ENCODE peak calls at places on chromosomes 6 and 20, in eight cellular contexts. One of them, this sample, is unnamed.

GRCh38 chr20:24491043-24491756 is 21.8 kb downstream of the SYNDIG1 start:
- DNase-seq in EL: no peak
- DNase-seq in fibroblast of lung: peak
- DNase-seq in adrenal gland: no peak
- DNase-seq in GM12864: no peak
- DNase-seq in NCI-H2171 treated with DMSO at 0.1 percent for 48 hours: no peak
- DNase-seq in CD8-positive, alpha-beta T cell: no peak
- DNase-seq in activated naive CD8-positive, alpha-beta T cell treated with anti-CD3 and anti-CD28 coated beads, Interleukin-2, amount 50 U/mL, for 16 hours: no peak
- DNase-seq in this sample: no peak

GRCh38 chr20:17690144-17690543 is 8.1 kb upstream of the RRBP1 start:
- DNase-seq in EL: no peak
- DNase-seq in fibroblast of lung: no peak
- DNase-seq in adrenal gland: no peak
- DNase-seq in GM12864: no peak
- DNase-seq in NCI-H2171 treated with DMSO at 0.1 percent for 48 hours: no peak
- DNase-seq in CD8-positive, alpha-beta T cell: no peak
- DNase-seq in activated naive CD8-positive, alpha-beta T cell treated with anti-CD3 and anti-CD28 coated beads, Interleukin-2, amount 50 U/mL, for 16 hours: no peak
- DNase-seq in this sample: no peak

GRCh38 chr6:37323568-37323967 is 30.2 kb upstream of the RNF8 start:
- DNase-seq in EL: peak
- DNase-seq in fibroblast of lung: peak
- DNase-seq in adrenal gland: no peak
- DNase-seq in GM12864: no peak
- DNase-seq in NCI-H2171 treated with DMSO at 0.1 percent for 48 hours: peak
- DNase-seq in CD8-positive, alpha-beta T cell: no peak
- DNase-seq in activated naive CD8-positive, alpha-beta T cell treated with anti-CD3 and anti-CD28 coated beads, Interleukin-2, amount 50 U/mL, for 16 hours: no peak
- DNase-seq in this sample: no peak

GRCh38 chr6:152309648-152310047 is 327.5 kb downstream of the SYNE1 start:
- DNase-seq in EL: no peak
- DNase-seq in fibroblast of lung: peak
- DNase-seq in adrenal gland: no peak
- DNase-seq in GM12864: no peak
- DNase-seq in NCI-H2171 treated with DMSO at 0.1 percent for 48 hours: no peak
- DNase-seq in CD8-positive, alpha-beta T cell: peak
- DNase-seq in activated naive CD8-positive, alpha-beta T cell treated with anti-CD3 and anti-CD28 coated beads, Interleukin-2, amount 50 U/mL, for 16 hours: peak
- DNase-seq in this sample: no peak

GRCh38 chr6:159037746-159038290 is 7.0 kb downstream of the TAGAP start:
- DNase-seq in EL: no peak
- DNase-seq in fibroblast of lung: no peak
- DNase-seq in adrenal gland: no peak
- DNase-seq in GM12864: no peak
- DNase-seq in NCI-H2171 treated with DMSO at 0.1 percent for 48 hours: no peak
- DNase-seq in CD8-positive, alpha-beta T cell: no peak
- DNase-seq in activated naive CD8-positive, alpha-beta T cell treated with anti-CD3 and anti-CD28 coated beads, Interleukin-2, amount 50 U/mL, for 16 hours: no peak
- DNase-seq in this sample: no peak

GRCh38 chr6:50276771-50277261 is 227.1 kb upstream of the DEFB112 start:
- DNase-seq in EL: no peak
- DNase-seq in fibroblast of lung: no peak
- DNase-seq in adrenal gland: no peak
- DNase-seq in GM12864: no peak
- DNase-seq in NCI-H2171 treated with DMSO at 0.1 percent for 48 hours: no peak
- DNase-seq in CD8-positive, alpha-beta T cell: no peak
- DNase-seq in activated naive CD8-positive, alpha-beta T cell treated with anti-CD3 and anti-CD28 coated beads, Interleukin-2, amount 50 U/mL, for 16 hours: no peak
- DNase-seq in this sample: no peak

GRCh38 chr6:165110871-165111270 is 198.5 kb downstream of the C6orf118 start:
- DNase-seq in EL: no peak
- DNase-seq in fibroblast of lung: peak
- DNase-seq in adrenal gland: no peak
- DNase-seq in GM12864: no peak
- DNase-seq in NCI-H2171 treated with DMSO at 0.1 percent for 48 hours: no peak
- DNase-seq in CD8-positive, alpha-beta T cell: no peak
- DNase-seq in activated naive CD8-positive, alpha-beta T cell treated with anti-CD3 and anti-CD28 coated beads, Interleukin-2, amount 50 U/mL, for 16 hours: no peak
- DNase-seq in this sample: no peak

GRCh38 chr20:12455152-12455551 is 537.5 kb downstream of the BTBD3 start:
- DNase-seq in EL: no peak
- DNase-seq in fibroblast of lung: no peak
- DNase-seq in adrenal gland: no peak
- DNase-seq in GM12864: no peak
- DNase-seq in NCI-H2171 treated with DMSO at 0.1 percent for 48 hours: no peak
- DNase-seq in CD8-positive, alpha-beta T cell: no peak
- DNase-seq in activated naive CD8-positive, alpha-beta T cell treated with anti-CD3 and anti-CD28 coated beads, Interleukin-2, amount 50 U/mL, for 16 hours: no peak
- DNase-seq in this sample: no peak

GRCh38 chr6:42105714-42106662 is 36.4 kb downstream of the C6orf132 start:
- DNase-seq in EL: no peak
- DNase-seq in fibroblast of lung: no peak
- DNase-seq in adrenal gland: no peak
- DNase-seq in GM12864: no peak
- DNase-seq in NCI-H2171 treated with DMSO at 0.1 percent for 48 hours: no peak
- DNase-seq in CD8-positive, alpha-beta T cell: no peak
- DNase-seq in activated naive CD8-positive, alpha-beta T cell treated with anti-CD3 and anti-CD28 coated beads, Interleukin-2, amount 50 U/mL, for 16 hours: no peak
- DNase-seq in this sample: no peak

GRCh38 chr20:1652960-1653359 is 4.6 kb downstream of the SIRPG start:
- DNase-seq in EL: no peak
- DNase-seq in fibroblast of lung: no peak
- DNase-seq in adrenal gland: no peak
- DNase-seq in GM12864: no peak
- DNase-seq in NCI-H2171 treated with DMSO at 0.1 percent for 48 hours: no peak
- DNase-seq in CD8-positive, alpha-beta T cell: no peak
- DNase-seq in activated naive CD8-positive, alpha-beta T cell treated with anti-CD3 and anti-CD28 coated beads, Interleukin-2, amount 50 U/mL, for 16 hours: no peak
- DNase-seq in this sample: no peak

GRCh38 chr20:10622657-10623418 is 51.0 kb downstream of the JAG1 start:
- DNase-seq in EL: peak
- DNase-seq in fibroblast of lung: peak
- DNase-seq in adrenal gland: no peak
- DNase-seq in GM12864: no peak
- DNase-seq in NCI-H2171 treated with DMSO at 0.1 percent for 48 hours: no peak
- DNase-seq in CD8-positive, alpha-beta T cell: no peak
- DNase-seq in activated naive CD8-positive, alpha-beta T cell treated with anti-CD3 and anti-CD28 coated beads, Interleukin-2, amount 50 U/mL, for 16 hours: no peak
- DNase-seq in this sample: no peak

GRCh38 chr20:46021361-46022359 is 7.4 kb upstream of the SLC12A5 start:
- DNase-seq in EL: peak
- DNase-seq in fibroblast of lung: no peak
- DNase-seq in adrenal gland: no peak
- DNase-seq in GM12864: no peak
- DNase-seq in NCI-H2171 treated with DMSO at 0.1 percent for 48 hours: peak
- DNase-seq in CD8-positive, alpha-beta T cell: peak
- DNase-seq in activated naive CD8-positive, alpha-beta T cell treated with anti-CD3 and anti-CD28 coated beads, Interleukin-2, amount 50 U/mL, for 16 hours: no peak
- DNase-seq in this sample: no peak

GRCh38 chr6:72646604-72647485 is 25.0 kb downstream of the KCNQ5 start:
- DNase-seq in EL: peak
- DNase-seq in fibroblast of lung: no peak
- DNase-seq in adrenal gland: no peak
- DNase-seq in GM12864: no peak
- DNase-seq in NCI-H2171 treated with DMSO at 0.1 percent for 48 hours: no peak
- DNase-seq in CD8-positive, alpha-beta T cell: no peak
- DNase-seq in activated naive CD8-positive, alpha-beta T cell treated with anti-CD3 and anti-CD28 coated beads, Interleukin-2, amount 50 U/mL, for 16 hours: no peak
- DNase-seq in this sample: no peak

GRCh38 chr6:109383438-109383940 is 1.2 kb upstream of the CD164 start:
- DNase-seq in EL: no peak
- DNase-seq in fibroblast of lung: no peak
- DNase-seq in adrenal gland: no peak
- DNase-seq in GM12864: no peak
- DNase-seq in NCI-H2171 treated with DMSO at 0.1 percent for 48 hours: peak
- DNase-seq in CD8-positive, alpha-beta T cell: no peak
- DNase-seq in activated naive CD8-positive, alpha-beta T cell treated with anti-CD3 and anti-CD28 coated beads, Interleukin-2, amount 50 U/mL, for 16 hours: no peak
- DNase-seq in this sample: no peak

GRCh38 chr6:215335-216034 is 76.8 kb upstream of the DUSP22 start:
- DNase-seq in EL: peak
- DNase-seq in fibroblast of lung: peak
- DNase-seq in adrenal gland: no peak
- DNase-seq in GM12864: no peak
- DNase-seq in NCI-H2171 treated with DMSO at 0.1 percent for 48 hours: no peak
- DNase-seq in CD8-positive, alpha-beta T cell: peak
- DNase-seq in activated naive CD8-positive, alpha-beta T cell treated with anti-CD3 and anti-CD28 coated beads, Interleukin-2, amount 50 U/mL, for 16 hours: no peak
- DNase-seq in this sample: peak

GRCh38 chr6:169785566-169785965 is 34.1 kb downstream of the ERMARD start:
- DNase-seq in EL: no peak
- DNase-seq in fibroblast of lung: no peak
- DNase-seq in adrenal gland: no peak
- DNase-seq in GM12864: no peak
- DNase-seq in NCI-H2171 treated with DMSO at 0.1 percent for 48 hours: no peak
- DNase-seq in CD8-positive, alpha-beta T cell: no peak
- DNase-seq in activated naive CD8-positive, alpha-beta T cell treated with anti-CD3 and anti-CD28 coated beads, Interleukin-2, amount 50 U/mL, for 16 hours: no peak
- DNase-seq in this sample: no peak

GRCh38 chr20:44504402-44505309 is 17.2 kb downstream of the SERINC3 start:
- DNase-seq in EL: no peak
- DNase-seq in fibroblast of lung: no peak
- DNase-seq in adrenal gland: no peak
- DNase-seq in GM12864: no peak
- DNase-seq in NCI-H2171 treated with DMSO at 0.1 percent for 48 hours: no peak
- DNase-seq in CD8-positive, alpha-beta T cell: no peak
- DNase-seq in activated naive CD8-positive, alpha-beta T cell treated with anti-CD3 and anti-CD28 coated beads, Interleukin-2, amount 50 U/mL, for 16 hours: no peak
- DNase-seq in this sample: no peak

GRCh38 chr20:46084805-46085792 is 4.7 kb downstream of the NCOA5 start:
- DNase-seq in EL: peak
- DNase-seq in fibroblast of lung: peak
- DNase-seq in adrenal gland: no peak
- DNase-seq in GM12864: no peak
- DNase-seq in NCI-H2171 treated with DMSO at 0.1 percent for 48 hours: no peak
- DNase-seq in CD8-positive, alpha-beta T cell: no peak
- DNase-seq in activated naive CD8-positive, alpha-beta T cell treated with anti-CD3 and anti-CD28 coated beads, Interleukin-2, amount 50 U/mL, for 16 hours: no peak
- DNase-seq in this sample: no peak

GRCh38 chr20:57705103-57705899 is 4.5 kb downstream of the PMEPA1 start:
- DNase-seq in EL: no peak
- DNase-seq in fibroblast of lung: no peak
- DNase-seq in adrenal gland: no peak
- DNase-seq in GM12864: no peak
- DNase-seq in NCI-H2171 treated with DMSO at 0.1 percent for 48 hours: no peak
- DNase-seq in CD8-positive, alpha-beta T cell: no peak
- DNase-seq in activated naive CD8-positive, alpha-beta T cell treated with anti-CD3 and anti-CD28 coated beads, Interleukin-2, amount 50 U/mL, for 16 hours: no peak
- DNase-seq in this sample: no peak

GRCh38 chr6:130969807-130970491 is 93.1 kb downstream of the EPB41L2 start:
- DNase-seq in EL: peak
- DNase-seq in fibroblast of lung: no peak
- DNase-seq in adrenal gland: peak
- DNase-seq in GM12864: no peak
- DNase-seq in NCI-H2171 treated with DMSO at 0.1 percent for 48 hours: no peak
- DNase-seq in CD8-positive, alpha-beta T cell: no peak
- DNase-seq in activated naive CD8-positive, alpha-beta T cell treated with anti-CD3 and anti-CD28 coated beads, Interleukin-2, amount 50 U/mL, for 16 hours: no peak
- DNase-seq in this sample: no peak

GRCh38 chr6:116511424-116512131 is at the start of gene CALHM5:
- DNase-seq in EL: peak
- DNase-seq in fibroblast of lung: peak
- DNase-seq in adrenal gland: peak
- DNase-seq in GM12864: no peak
- DNase-seq in NCI-H2171 treated with DMSO at 0.1 percent for 48 hours: no peak
- DNase-seq in CD8-positive, alpha-beta T cell: no peak
- DNase-seq in activated naive CD8-positive, alpha-beta T cell treated with anti-CD3 and anti-CD28 coated beads, Interleukin-2, amount 50 U/mL, for 16 hours: no peak
- DNase-seq in this sample: no peak

GRCh38 chr6:137573739-137574138 is 79.5 kb upstream of the OLIG3 start:
- DNase-seq in EL: no peak
- DNase-seq in fibroblast of lung: no peak
- DNase-seq in adrenal gland: no peak
- DNase-seq in GM12864: no peak
- DNase-seq in NCI-H2171 treated with DMSO at 0.1 percent for 48 hours: no peak
- DNase-seq in CD8-positive, alpha-beta T cell: no peak
- DNase-seq in activated naive CD8-positive, alpha-beta T cell treated with anti-CD3 and anti-CD28 coated beads, Interleukin-2, amount 50 U/mL, for 16 hours: no peak
- DNase-seq in this sample: no peak

GRCh38 chr6:72890233-72890632 is 268.4 kb downstream of the KCNQ5 start:
- DNase-seq in EL: no peak
- DNase-seq in fibroblast of lung: no peak
- DNase-seq in adrenal gland: no peak
- DNase-seq in GM12864: no peak
- DNase-seq in NCI-H2171 treated with DMSO at 0.1 percent for 48 hours: no peak
- DNase-seq in CD8-positive, alpha-beta T cell: no peak
- DNase-seq in activated naive CD8-positive, alpha-beta T cell treated with anti-CD3 and anti-CD28 coated beads, Interleukin-2, amount 50 U/mL, for 16 hours: no peak
- DNase-seq in this sample: no peak

GRCh38 chr6:40295251-40295949 is 291.8 kb downstream of the LRFN2 start:
- DNase-seq in EL: peak
- DNase-seq in fibroblast of lung: no peak
- DNase-seq in adrenal gland: no peak
- DNase-seq in GM12864: no peak
- DNase-seq in NCI-H2171 treated with DMSO at 0.1 percent for 48 hours: no peak
- DNase-seq in CD8-positive, alpha-beta T cell: no peak
- DNase-seq in activated naive CD8-positive, alpha-beta T cell treated with anti-CD3 and anti-CD28 coated beads, Interleukin-2, amount 50 U/mL, for 16 hours: no peak
- DNase-seq in this sample: no peak

GRCh38 chr6:86936834-86937218 is 502 bp upstream of the HTR1E start:
- DNase-seq in EL: no peak
- DNase-seq in fibroblast of lung: no peak
- DNase-seq in adrenal gland: no peak
- DNase-seq in GM12864: no peak
- DNase-seq in NCI-H2171 treated with DMSO at 0.1 percent for 48 hours: no peak
- DNase-seq in CD8-positive, alpha-beta T cell: no peak
- DNase-seq in activated naive CD8-positive, alpha-beta T cell treated with anti-CD3 and anti-CD28 coated beads, Interleukin-2, amount 50 U/mL, for 16 hours: no peak
- DNase-seq in this sample: no peak

GRCh38 chr6:138722425-138723371 is 50.9 kb upstream of the CCDC28A start:
- DNase-seq in EL: peak
- DNase-seq in fibroblast of lung: peak
- DNase-seq in adrenal gland: no peak
- DNase-seq in GM12864: no peak
- DNase-seq in NCI-H2171 treated with DMSO at 0.1 percent for 48 hours: no peak
- DNase-seq in CD8-positive, alpha-beta T cell: no peak
- DNase-seq in activated naive CD8-positive, alpha-beta T cell treated with anti-CD3 and anti-CD28 coated beads, Interleukin-2, amount 50 U/mL, for 16 hours: no peak
- DNase-seq in this sample: no peak

GRCh38 chr6:110255356-110255755 is 75.1 kb downstream of the CDC40 start:
- DNase-seq in EL: peak
- DNase-seq in fibroblast of lung: peak
- DNase-seq in adrenal gland: peak
- DNase-seq in GM12864: no peak
- DNase-seq in NCI-H2171 treated with DMSO at 0.1 percent for 48 hours: no peak
- DNase-seq in CD8-positive, alpha-beta T cell: no peak
- DNase-seq in activated naive CD8-positive, alpha-beta T cell treated with anti-CD3 and anti-CD28 coated beads, Interleukin-2, amount 50 U/mL, for 16 hours: no peak
- DNase-seq in this sample: no peak

GRCh38 chr6:93675856-93676255 is 256.5 kb upstream of the EPHA7 start:
- DNase-seq in EL: no peak
- DNase-seq in fibroblast of lung: no peak
- DNase-seq in adrenal gland: no peak
- DNase-seq in GM12864: no peak
- DNase-seq in NCI-H2171 treated with DMSO at 0.1 percent for 48 hours: no peak
- DNase-seq in CD8-positive, alpha-beta T cell: no peak
- DNase-seq in activated naive CD8-positive, alpha-beta T cell treated with anti-CD3 and anti-CD28 coated beads, Interleukin-2, amount 50 U/mL, for 16 hours: no peak
- DNase-seq in this sample: no peak

GRCh38 chr6:119218548-119218947 is 131.0 kb downstream of the MAN1A1 start:
- DNase-seq in EL: no peak
- DNase-seq in fibroblast of lung: no peak
- DNase-seq in adrenal gland: no peak
- DNase-seq in GM12864: no peak
- DNase-seq in NCI-H2171 treated with DMSO at 0.1 percent for 48 hours: no peak
- DNase-seq in CD8-positive, alpha-beta T cell: no peak
- DNase-seq in activated naive CD8-positive, alpha-beta T cell treated with anti-CD3 and anti-CD28 coated beads, Interleukin-2, amount 50 U/mL, for 16 hours: no peak
- DNase-seq in this sample: no peak

GRCh38 chr20:37475258-37475657 is 45.8 kb upstream of the NNAT start:
- DNase-seq in EL: no peak
- DNase-seq in fibroblast of lung: no peak
- DNase-seq in adrenal gland: no peak
- DNase-seq in GM12864: no peak
- DNase-seq in NCI-H2171 treated with DMSO at 0.1 percent for 48 hours: no peak
- DNase-seq in CD8-positive, alpha-beta T cell: no peak
- DNase-seq in activated naive CD8-positive, alpha-beta T cell treated with anti-CD3 and anti-CD28 coated beads, Interleukin-2, amount 50 U/mL, for 16 hours: no peak
- DNase-seq in this sample: no peak

GRCh38 chr20:45935416-45936046 is 1.0 kb downstream of the PCIF1 start:
- DNase-seq in EL: peak
- DNase-seq in fibroblast of lung: no peak
- DNase-seq in adrenal gland: no peak
- DNase-seq in GM12864: no peak
- DNase-seq in NCI-H2171 treated with DMSO at 0.1 percent for 48 hours: peak
- DNase-seq in CD8-positive, alpha-beta T cell: no peak
- DNase-seq in activated naive CD8-positive, alpha-beta T cell treated with anti-CD3 and anti-CD28 coated beads, Interleukin-2, amount 50 U/mL, for 16 hours: no peak
- DNase-seq in this sample: no peak

GRCh38 chr20:57659131-57659788 is 39.0 kb upstream of the ZBP1 start:
- DNase-seq in EL: no peak
- DNase-seq in fibroblast of lung: no peak
- DNase-seq in adrenal gland: peak
- DNase-seq in GM12864: no peak
- DNase-seq in NCI-H2171 treated with DMSO at 0.1 percent for 48 hours: no peak
- DNase-seq in CD8-positive, alpha-beta T cell: no peak
- DNase-seq in activated naive CD8-positive, alpha-beta T cell treated with anti-CD3 and anti-CD28 coated beads, Interleukin-2, amount 50 U/mL, for 16 hours: no peak
- DNase-seq in this sample: no peak

GRCh38 chr6:14711056-14711703 is 534.7 kb upstream of the JARID2 start:
- DNase-seq in EL: peak
- DNase-seq in fibroblast of lung: peak
- DNase-seq in adrenal gland: peak
- DNase-seq in GM12864: no peak
- DNase-seq in NCI-H2171 treated with DMSO at 0.1 percent for 48 hours: peak
- DNase-seq in CD8-positive, alpha-beta T cell: no peak
- DNase-seq in activated naive CD8-positive, alpha-beta T cell treated with anti-CD3 and anti-CD28 coated beads, Interleukin-2, amount 50 U/mL, for 16 hours: no peak
- DNase-seq in this sample: no peak

This sample was measured in GM12878.